ENCODE peak calls at places on chromosomes 13 and 19, in four cellular contexts. X is endothelial cell of umbilical vein, J is A549, A is K562. C is an unnamed sample.
A peak's percentile ranks its signal among the peaks of the same experiment; 100 is the strongest.

GRCh38 chr13:110628952-110629701 is 13.8 kb downstream of the NAXD start:
- DNase-seq in X (no peak), J (no peak), A (no peak), C (no peak)

GRCh38 chr13:46622013-46622917 is 69.3 kb downstream of the LRCH1 start:
- DNase-seq in X (no peak), J (no peak), A (no peak), C (no peak)

GRCh38 chr19:55358943-55359908 is 3.8 kb downstream of the GARIN5B start:
- DNase-seq in X (no peak), J (no peak), A (no peak), C (no peak)

GRCh38 chr19:14081797-14082674 is 3.5 kb downstream of the C19orf67 start:
- DNase-seq in X (no peak), J (no peak), A (no peak), C (no peak)

GRCh38 chr19:56837892-56838679 is 2.4 kb downstream of the PEG3 start:
- DNase-seq in X (no peak), J (no peak), A (no peak), C (no peak)

GRCh38 chr19:10517760-10518443 is 655 bp upstream of the S1PR5 start:
- DNase-seq in X (no peak), J (peak; percentile 45), A (peak; percentile 88), C (peak; percentile 70)

GRCh38 chr13:101490400-101491015 is 38.0 kb downstream of the ITGBL1 start:
- DNase-seq in X (peak; percentile 78), J (no peak), A (no peak), C (no peak)

GRCh38 chr19:888615-889385 is 4.2 kb downstream of the MED16 start:
- DNase-seq in X (no peak), J (no peak), A (peak; percentile 66), C (no peak)

GRCh38 chr13:75153834-75154233 is 328.1 kb downstream of the TBC1D4 start:
- DNase-seq in X (no peak), J (no peak), A (no peak), C (no peak)

GRCh38 chr13:32407854-32408253 is 20.1 kb downstream of the N4BP2L1 start:
- DNase-seq in X (no peak), J (no peak), A (no peak), C (no peak)

GRCh38 chr19:11397089-11397610 is 13.0 kb upstream of the EPOR start:
- DNase-seq in X (no peak), J (no peak), A (no peak), C (no peak)

DNA sequence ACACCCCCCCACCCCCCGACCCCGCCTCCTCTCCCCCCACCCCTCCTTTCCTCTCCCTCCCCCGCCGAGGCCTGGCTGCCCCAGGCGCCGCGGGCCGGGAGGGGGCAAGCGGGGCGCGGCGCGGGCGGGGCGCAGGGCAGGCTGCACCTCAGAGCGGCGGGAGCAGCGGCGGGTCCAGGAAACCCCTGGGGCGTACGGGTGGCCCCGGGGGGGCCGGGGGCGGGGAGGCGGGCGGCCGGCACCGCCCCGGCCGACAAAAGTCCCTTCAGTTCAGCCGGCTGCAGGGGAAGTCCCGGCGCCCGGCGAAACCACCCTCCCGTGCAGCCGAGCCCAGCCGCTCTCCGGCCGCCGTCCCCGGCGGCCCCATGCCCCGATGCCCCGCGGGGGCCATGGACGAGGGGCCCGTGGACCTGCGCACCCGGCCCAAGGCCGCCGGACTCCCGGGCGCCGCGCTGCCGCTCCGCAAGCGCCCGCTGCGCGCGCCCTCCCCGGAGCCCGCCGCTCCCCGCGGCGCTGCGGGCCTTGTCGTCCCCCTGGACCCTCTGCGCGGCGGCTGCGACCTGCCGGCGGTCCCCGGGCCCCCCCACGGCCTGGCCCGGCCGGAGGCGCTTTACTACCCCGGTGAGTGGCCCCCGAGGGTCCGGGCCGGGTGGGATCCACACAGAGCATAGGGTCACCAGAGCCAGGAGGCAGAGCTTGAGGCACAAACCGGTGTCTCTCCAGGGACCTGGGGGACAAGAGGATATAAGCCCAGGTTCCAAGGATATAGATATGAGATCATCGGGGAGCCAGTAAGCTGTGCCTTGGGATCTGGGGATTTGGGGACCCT is at the start of gene BCL3:
- DNase-seq in X (peak; percentile 40), J (peak; percentile 89), A (peak; percentile 70), C (peak; percentile 62)
- TF ChIP-seq MYC in X (no peak), J (no peak), A (no peak), C (no peak)

GRCh38 chr13:93309886-93310520 is 83.4 kb downstream of the GPC6 start:
- DNase-seq in X (no peak), J (peak; percentile 64), A (no peak), C (no peak)
- TF ChIP-seq MYC in X (no peak), J (no peak), A (no peak), C (no peak)

GRCh38 chr13:77831870-77832269 is 86.8 kb downstream of the EDNRB start:
- DNase-seq in X (no peak), J (no peak), A (no peak), C (peak; percentile 7)

GRCh38 chr13:77836423-77836822 is 82.2 kb downstream of the EDNRB start:
- DNase-seq in X (no peak), J (no peak), A (no peak), C (peak; percentile 66)

GRCh38 chr13:77832339-77833100 is 86.1 kb downstream of the EDNRB start:
- DNase-seq in X (no peak), J (no peak), A (no peak), C (peak; percentile 36)

GRCh38 chr13:77829963-77830362 is 88.7 kb downstream of the EDNRB start:
- DNase-seq in X (no peak), J (no peak), A (no peak), C (no peak)

DNA sequence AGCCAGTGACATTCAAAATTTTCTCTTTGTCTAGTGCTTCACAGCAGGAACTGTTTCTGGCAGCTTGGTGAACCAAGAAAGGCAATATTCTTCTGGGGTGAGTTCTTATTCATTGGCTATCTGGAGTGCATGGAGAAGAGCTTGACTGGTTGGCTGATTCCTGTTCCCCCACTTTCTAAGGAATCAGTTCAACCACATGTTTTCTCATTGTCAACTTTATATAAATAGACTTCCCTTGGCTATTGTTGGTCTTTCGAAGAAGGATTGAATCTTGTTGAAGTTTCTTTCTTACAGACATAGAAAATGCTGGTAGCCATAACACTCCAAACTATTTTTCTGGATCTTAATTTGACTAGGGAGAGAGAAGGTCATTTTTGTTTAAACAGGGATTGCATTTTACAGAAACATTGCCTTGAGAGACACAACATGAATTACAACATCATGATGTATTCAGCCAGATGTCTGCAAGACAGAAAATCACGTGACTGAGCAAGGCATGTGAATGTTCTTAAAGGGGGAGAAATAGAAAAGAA is 85.2 kb downstream of the EDNRB start:
- DNase-seq in X (no peak), J (no peak), A (no peak), C (no peak)
- TF ChIP-seq MYC in X (no peak), J (no peak), A (no peak), C (no peak)

DNA sequence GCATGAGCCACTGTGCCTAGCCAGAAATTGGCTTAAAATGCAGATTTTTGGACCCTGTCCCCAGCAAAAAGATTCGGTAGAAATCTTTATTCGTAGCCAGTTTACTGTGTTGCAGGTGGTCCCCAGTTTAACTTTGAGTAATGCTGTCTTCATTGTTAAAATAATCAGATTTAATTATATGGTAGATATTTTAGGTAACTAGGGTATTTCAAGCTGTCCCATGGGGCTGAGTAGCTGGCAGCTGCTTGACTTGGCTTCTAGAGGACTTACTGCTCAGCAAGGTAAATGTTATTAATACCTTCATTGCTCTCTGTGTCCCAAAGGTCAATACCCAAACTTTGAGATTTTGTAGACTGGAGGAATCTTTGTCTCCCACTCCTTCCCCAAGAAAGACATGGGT is 21.1 kb downstream of the LSM14A start:
- DNase-seq in X (no peak), J (no peak), A (no peak), C (no peak)
- TF ChIP-seq MYC in X (no peak), J (no peak), A (no peak), C (no peak)

GRCh38 chr13:93249259-93249917 is 22.8 kb downstream of the GPC6 start:
- DNase-seq in X (no peak), J (peak; percentile 58), A (no peak), C (no peak)

GRCh38 chr13:93244918-93245280 is 18.3 kb downstream of the GPC6 start:
- DNase-seq in X (no peak), J (no peak), A (no peak), C (no peak)

GRCh38 chr13:93249918-93250306 is 23.3 kb downstream of the GPC6 start:
- DNase-seq in X (no peak), J (no peak), A (no peak), C (no peak)

GRCh38 chr13:93246069-93246468 is 19.5 kb downstream of the GPC6 start:
- DNase-seq in X (no peak), J (no peak), A (no peak), C (no peak)

DNA sequence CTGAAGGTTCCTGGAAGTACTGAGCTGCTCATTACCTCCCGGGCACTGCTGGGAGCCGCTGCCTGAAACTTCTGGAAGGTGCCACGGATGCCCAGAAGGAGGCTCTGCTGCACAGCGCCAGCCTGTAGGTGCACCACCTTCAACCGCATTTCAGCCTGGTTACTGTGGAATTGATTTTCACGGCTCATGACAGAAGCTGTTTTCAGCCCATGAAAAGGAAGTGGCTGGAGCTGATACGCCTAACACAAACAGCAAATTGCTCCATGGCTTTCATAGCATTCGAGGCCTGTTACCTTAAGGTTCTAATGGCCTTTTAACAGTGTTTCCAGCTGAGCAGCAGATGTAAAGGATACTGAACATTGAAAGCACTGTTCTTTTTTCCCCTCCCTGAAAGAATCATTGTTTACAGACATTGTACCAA is 22.0 kb downstream of the GPC6 start:
- DNase-seq in X (no peak), J (peak; percentile 48), A (no peak), C (no peak)
- TF ChIP-seq MYC in X (no peak), J (no peak), A (no peak), C (no peak)

GRCh38 chr13:30690282-30691188 is 44.8 kb upstream of the ALOX5AP start:
- DNase-seq in X (no peak), J (peak; percentile 76), A (no peak), C (peak; percentile 87)
- TF ChIP-seq MYC in X (no peak), J (no peak), A (no peak), C (no peak)

GRCh38 chr19:4714016-4714415 is 9.6 kb downstream of the DPP9 start:
- DNase-seq in X (no peak), J (no peak), A (no peak), C (no peak)

GRCh38 chr19:4711211-4711610 is 12.4 kb downstream of the DPP9 start:
- DNase-seq in X (no peak), J (no peak), A (no peak), C (no peak)

GRCh38 chr19:4710281-4710600 is 13.4 kb downstream of the DPP9 start:
- DNase-seq in X (no peak), J (no peak), A (no peak), C (no peak)

GRCh38 chr19:4713384-4713951 is 10.2 kb downstream of the DPP9 start:
- DNase-seq in X (peak; percentile 94), J (peak; percentile 94), A (no peak), C (no peak)

GRCh38 chr19:4712771-4713170 is 10.9 kb downstream of the DPP9 start:
- DNase-seq in X (no peak), J (no peak), A (no peak), C (no peak)
- TF ChIP-seq MYC in X (no peak), J (no peak), A (no peak), C (no peak)

GRCh38 chr19:12953456-12954149 is 3.4 kb downstream of the GADD45GIP1 start:
- DNase-seq in X (no peak), J (no peak), A (no peak), C (no peak)

GRCh38 chr19:12952488-12953455 is 4.3 kb downstream of the GADD45GIP1 start:
- DNase-seq in X (peak; percentile 86), J (no peak), A (peak; percentile 6), C (no peak)

GRCh38 chr19:12956446-12957388 is at the start of gene GADD45GIP1:
- DNase-seq in X (peak; percentile 80), J (peak; percentile 83), A (peak; percentile 84), C (peak; percentile 89)

GRCh38 chr19:12955996-12956395 is 1.0 kb downstream of the GADD45GIP1 start:
- DNase-seq in X (no peak), J (no peak), A (no peak), C (no peak)

GRCh38 chr19:12954150-12954962 is 2.7 kb downstream of the GADD45GIP1 start:
- DNase-seq in X (no peak), J (no peak), A (no peak), C (no peak)
- TF ChIP-seq MYC in X (no peak), J (no peak), A (no peak), C (no peak)